ENCODE peak calls at places on chromosome 21, in four cellular contexts. One of them, this sample, is unnamed.

GRCh38 chr21:41321908-41322495 is 5.4 kb downstream of the FAM3B start:
- DNase-seq in M059J: no peak
- DNase-seq in AG08396: no peak
- DNase-seq in adipocyte: no peak
- DNase-seq in this sample: no peak

GRCh38 chr21:41823166-41823565 is 56.0 kb downstream of the PRDM15 start:
- DNase-seq in M059J: no peak
- DNase-seq in AG08396: no peak
- DNase-seq in adipocyte: no peak
- DNase-seq in this sample: no peak

GRCh38 chr21:33543505-33544129 is 779 bp downstream of the SON start:
- DNase-seq in AG08396: no peak
- DNase-seq in adipocyte: peak
- DNase-seq in M059J: peak
- DNase-seq in this sample: peak

GRCh38 chr21:38355992-38356781 is 99.4 kb downstream of the KCNJ15 start:
- DNase-seq in adipocyte: peak
- DNase-seq in AG08396: peak
- DNase-seq in M059J: peak
- DNase-seq in this sample: peak

GRCh38 chr21:14614287-14614686 is 68.2 kb upstream of the SAMSN1 start:
- DNase-seq in M059J: no peak
- DNase-seq in AG08396: no peak
- DNase-seq in adipocyte: no peak
- DNase-seq in this sample: no peak

GRCh38 chr21:34669149-34669879 is 520 bp downstream of the CLIC6 start:
- DNase-seq in AG08396: peak
- DNase-seq in M059J: peak
- DNase-seq in adipocyte: peak
- DNase-seq in this sample: no peak

GRCh38 chr21:42534901-42535378 is 21.3 kb downstream of the SLC37A1 start:
- DNase-seq in adipocyte: no peak
- DNase-seq in M059J: no peak
- DNase-seq in AG08396: no peak
- DNase-seq in this sample: no peak

GRCh38 chr21:27584266-27584665 is 617.4 kb upstream of the ADAMTS5 start:
- DNase-seq in adipocyte: no peak
- DNase-seq in M059J: no peak
- DNase-seq in AG08396: no peak
- DNase-seq in this sample: no peak

GRCh38 chr21:44917446-44918106 is 3.1 kb downstream of the ITGB2 start:
- DNase-seq in AG08396: no peak
- DNase-seq in adipocyte: no peak
- DNase-seq in M059J: no peak
- DNase-seq in this sample: no peak

GRCh38 chr21:45404726-45405270 is at the start of gene COL18A1:
- DNase-seq in adipocyte: peak
- DNase-seq in M059J: peak
- DNase-seq in AG08396: peak
- DNase-seq in this sample: no peak

GRCh38 chr21:16583567-16583966 is 853.8 kb downstream of the USP25 start:
- DNase-seq in adipocyte: no peak
- DNase-seq in AG08396: no peak
- DNase-seq in M059J: peak
- DNase-seq in this sample: no peak

GRCh38 chr21:42097860-42098259 is 26.7 kb downstream of the UMODL1 start:
- DNase-seq in adipocyte: peak
- DNase-seq in M059J: peak
- DNase-seq in AG08396: peak
- DNase-seq in this sample: peak

GRCh38 chr21:38628426-38628825 is 130.1 kb upstream of the ERG start:
- DNase-seq in M059J: no peak
- DNase-seq in adipocyte: no peak
- DNase-seq in AG08396: no peak
- DNase-seq in this sample: no peak

GRCh38 chr21:38527737-38528136 is 29.5 kb upstream of the ERG start:
- DNase-seq in adipocyte: no peak
- DNase-seq in AG08396: no peak
- DNase-seq in M059J: no peak
- DNase-seq in this sample: no peak

GRCh38 chr21:26977741-26978140 is 10.9 kb upstream of the ADAMTS5 start:
- DNase-seq in M059J: peak
- DNase-seq in AG08396: no peak
- DNase-seq in adipocyte: peak
- DNase-seq in this sample: no peak

GRCh38 chr21:33308586-33309490 is 15.9 kb upstream of the IFNAR1 start:
- DNase-seq in AG08396: no peak
- DNase-seq in adipocyte: peak
- DNase-seq in M059J: peak
- DNase-seq in this sample: no peak

GRCh38 chr21:45537746-45538291 is 4.4 kb downstream of the SLC19A1 start:
- DNase-seq in M059J: no peak
- DNase-seq in AG08396: no peak
- DNase-seq in adipocyte: no peak
- DNase-seq in this sample: peak

GRCh38 chr21:19557488-19557887 is 1153.9 kb upstream of the TMPRSS15 start:
- DNase-seq in M059J: no peak
- DNase-seq in AG08396: no peak
- DNase-seq in adipocyte: no peak
- DNase-seq in this sample: no peak

GRCh38 chr21:41603476-41603875 is 95.5 kb upstream of the TMPRSS2 start:
- DNase-seq in AG08396: no peak
- DNase-seq in M059J: no peak
- DNase-seq in adipocyte: no peak
- DNase-seq in this sample: no peak

GRCh38 chr21:40377135-40377534 is 469.8 kb downstream of the DSCAM start:
- DNase-seq in M059J: no peak
- DNase-seq in adipocyte: no peak
- DNase-seq in AG08396: no peak
- DNase-seq in this sample: no peak

GRCh38 chr21:32930673-32931072 is 95.1 kb upstream of the OLIG2 start:
- DNase-seq in AG08396: no peak
- DNase-seq in adipocyte: no peak
- DNase-seq in M059J: no peak
- DNase-seq in this sample: no peak

GRCh38 chr21:46220847-46221246 is 7.7 kb downstream of the LSS start:
- DNase-seq in M059J: no peak
- DNase-seq in adipocyte: no peak
- DNase-seq in AG08396: no peak
- DNase-seq in this sample: no peak

GRCh38 chr21:45845063-45845789 is 136.3 kb upstream of the COL6A1 start:
- DNase-seq in adipocyte: no peak
- DNase-seq in AG08396: no peak
- DNase-seq in M059J: no peak
- DNase-seq in this sample: no peak

GRCh38 chr21:27648560-27648959 is 681.7 kb upstream of the ADAMTS5 start:
- DNase-seq in M059J: peak
- DNase-seq in adipocyte: peak
- DNase-seq in AG08396: peak
- DNase-seq in this sample: no peak

GRCh38 chr21:21845901-21846396 is 847.7 kb downstream of the NCAM2 start:
- DNase-seq in M059J: no peak
- DNase-seq in adipocyte: peak
- DNase-seq in AG08396: no peak
- DNase-seq in this sample: no peak